ENCODE peak calls at places on chromosomes 3 and 15, in six cellular contexts. U, O, Z, L, D and T are unnamed samples.

GRCh38 chr3:73766599-73767378 is 142.0 kb upstream of the PDZRN3 start:
- DNase-seq in U (no peak), O (peak; percentile 59), Z (no peak), L (peak; percentile 97), D (no peak), T (no peak)

GRCh38 chr15:39254181-39254580 is 326.7 kb upstream of the THBS1 start:
- DNase-seq in U (no peak), O (no peak), Z (no peak), L (no peak), D (no peak), T (no peak)

GRCh38 chr3:172312006-172312405 is 136.2 kb downstream of the GHSR start:
- DNase-seq in U (no peak), O (no peak), Z (no peak), L (peak; percentile 93), D (no peak), T (no peak)

GRCh38 chr15:45498701-45499100 is 23.9 kb downstream of the SLC30A4 start:
- DNase-seq in U (no peak), O (no peak), Z (no peak), L (no peak), D (no peak), T (no peak)

GRCh38 chr3:85594648-85595047 is 635.9 kb downstream of the CADM2 start:
- DNase-seq in U (no peak), O (no peak), Z (no peak), L (no peak), D (no peak), T (no peak)

GRCh38 chr3:5540532-5540931 is 353.0 kb downstream of the EDEM1 start:
- DNase-seq in U (no peak), O (no peak), Z (no peak), L (no peak), D (no peak), T (no peak)

GRCh38 chr3:12994357-12994606 is 78.9 kb downstream of the IQSEC1 start:
- DNase-seq in U (peak; percentile 81), O (no peak), Z (peak; percentile 80), L (no peak), D (no peak), T (no peak)

GRCh38 chr3:27521179-27521871 is 37.1 kb upstream of the SLC4A7 start:
- DNase-seq in U (no peak), O (no peak), Z (no peak), L (peak; percentile 96), D (no peak), T (no peak)

GRCh38 chr15:45496658-45497057 is 25.9 kb downstream of the SLC30A4 start:
- DNase-seq in U (no peak), O (no peak), Z (no peak), L (no peak), D (no peak), T (no peak)

GRCh38 chr3:179174898-179175297 is 26.7 kb downstream of the PIK3CA start:
- DNase-seq in U (no peak), O (no peak), Z (no peak), L (no peak), D (no peak), T (no peak)

GRCh38 chr3:123411340-123412040 is 37.4 kb downstream of the ADCY5 start:
- DNase-seq in U (no peak), O (no peak), Z (no peak), L (no peak), D (no peak), T (no peak)

GRCh38 chr3:129505341-129505740 is 23.1 kb upstream of the RHO start:
- DNase-seq in U (no peak), O (no peak), Z (no peak), L (no peak), D (no peak), T (no peak)

GRCh38 chr3:11391930-11392688 is 119.9 kb downstream of the ATG7 start:
- DNase-seq in U (no peak), O (peak; percentile 29), Z (no peak), L (peak; percentile 87), D (no peak), T (no peak)

GRCh38 chr15:100879461-100880138 is at the start of gene ALDH1A3:
- DNase-seq in U (no peak), O (no peak), Z (no peak), L (peak; percentile 61), D (no peak), T (no peak)

GRCh38 chr3:30970183-30970582 is 75.7 kb upstream of the GADL1 start:
- DNase-seq in U (no peak), O (no peak), Z (no peak), L (peak; percentile 29), D (no peak), T (no peak)

GRCh38 chr3:166518040-166518439 is 680.8 kb upstream of the BCHE start:
- DNase-seq in U (no peak), O (no peak), Z (no peak), L (no peak), D (no peak), T (no peak)

GRCh38 chr3:126326629-126327028 is 30.6 kb downstream of the KLF15 start:
- DNase-seq in U (no peak), O (no peak), Z (no peak), L (no peak), D (no peak), T (no peak)

GRCh38 chr3:126329927-126330725 is 27.1 kb downstream of the KLF15 start:
- DNase-seq in U (peak; percentile 37), O (no peak), Z (no peak), L (no peak), D (no peak), T (no peak)
- H3K4me3 ChIP-seq in U (no peak overlapping the region), O (no peak overlapping the region), Z (no peak overlapping the region), L (no peak overlapping the region), D (no peak overlapping the region), T (no peak overlapping the region)

GRCh38 chr3:181726351-181727121 is 14.8 kb downstream of the SOX2 start:
- DNase-seq in U (no peak), O (no peak), Z (no peak), L (no peak), D (no peak), T (no peak)
- H3K4me3 ChIP-seq in U (peak overlapping the region; percentile 25), O (no peak overlapping the region), Z (no peak overlapping the region), L (peak overlapping the region; percentile 34), D (no peak overlapping the region), T (no peak overlapping the region)

DNA sequence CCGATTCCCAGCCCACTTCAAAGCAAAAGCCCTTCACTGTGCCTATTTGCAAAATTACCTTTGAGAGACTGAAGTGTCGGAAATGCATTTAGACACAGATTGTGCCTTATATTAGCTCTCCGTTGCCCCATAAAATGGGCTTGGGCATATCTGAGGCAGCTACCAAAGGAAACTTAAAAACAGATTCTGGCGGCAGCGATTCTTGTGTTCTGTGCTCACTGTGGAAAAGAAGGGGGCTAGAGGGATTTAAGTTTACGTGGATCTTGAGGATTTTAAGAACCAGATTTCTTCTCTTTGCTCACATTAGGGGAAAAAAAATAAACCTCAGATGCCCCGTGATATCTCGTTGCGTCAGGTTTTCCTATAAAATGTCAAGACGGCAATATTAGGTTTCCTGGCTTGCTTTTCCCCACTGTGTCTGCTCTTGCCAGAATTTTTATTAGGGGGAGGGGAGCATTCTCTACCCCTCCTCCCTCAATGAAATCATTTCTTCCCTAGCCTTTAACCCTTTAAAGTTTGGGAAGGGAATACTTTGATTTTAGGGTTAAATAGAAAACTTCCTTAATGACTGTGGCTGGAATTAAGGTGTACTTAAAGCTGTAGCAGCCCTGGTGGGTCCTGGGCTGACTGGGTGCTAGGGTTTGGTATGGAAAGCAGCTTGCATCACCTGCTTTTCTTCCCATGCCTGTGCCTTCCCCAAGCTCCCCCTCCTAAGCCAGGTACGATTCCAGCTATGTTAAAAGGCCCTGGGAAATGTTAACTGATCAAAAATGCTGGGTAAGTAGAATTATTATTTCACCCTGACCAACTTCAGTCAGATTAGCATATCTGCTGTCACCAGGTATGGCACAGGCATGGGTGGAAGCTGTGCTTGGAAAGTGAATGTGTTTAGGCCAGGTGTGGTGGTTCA is 73.8 kb downstream of the SMAD3 start:
- DNase-seq in U (peak; percentile 32), O (no peak), Z (no peak), L (no peak), D (no peak), T (no peak)
- H3K4me3 ChIP-seq in U (peak overlapping the region; percentile 1), O (no peak overlapping the region), Z (no peak overlapping the region), L (no peak overlapping the region), D (no peak overlapping the region), T (no peak overlapping the region)

GRCh38 chr3:114659109-114660081 is 365.6 kb downstream of the TIGIT start:
- DNase-seq in U (no peak), O (no peak), Z (no peak), L (peak; percentile 39), D (no peak), T (no peak)

GRCh38 chr3:114664006-114664405 is 370.2 kb downstream of the TIGIT start:
- DNase-seq in U (no peak), O (no peak), Z (no peak), L (no peak), D (no peak), T (no peak)

GRCh38 chr3:114660808-114661207 is 367.0 kb downstream of the TIGIT start:
- DNase-seq in U (no peak), O (no peak), Z (no peak), L (no peak), D (no peak), T (no peak)

GRCh38 chr3:114660124-114660523 is 366.3 kb downstream of the TIGIT start:
- DNase-seq in U (no peak), O (peak; percentile 40), Z (peak; percentile 23), L (peak; percentile 66), D (no peak), T (no peak)
- H3K4me3 ChIP-seq in U (no peak overlapping the region), O (peak overlapping the region; percentile 6), Z (no peak overlapping the region), L (no peak overlapping the region), D (no peak overlapping the region), T (no peak overlapping the region)

GRCh38 chr15:89026167-89026566 is 62.1 kb upstream of the ABHD2 start:
- DNase-seq in U (no peak), O (no peak), Z (no peak), L (no peak), D (no peak), T (no peak)
- H3K4me3 ChIP-seq in U (no peak overlapping the region), O (no peak overlapping the region), Z (no peak overlapping the region), L (no peak overlapping the region), D (no peak overlapping the region), T (no peak overlapping the region)